ENCODE peak calls at places on chromosomes 5 and 9, in ten cellular contexts. N is spleen, Z is bronchial epithelial cell, X is GM12865, K is GM23338, V is gastrocnemius medialis, A is AG10803, I is astrocyte of the spinal cord, U is DND-41, Y is heart right ventricle. H is an unnamed sample.

GRCh38 chr5:78509884-78510769 is 138.4 kb downstream of the LHFPL2 start:
- DNase-seq in N (peak; percentile 94), Z (no peak), X (peak; percentile 70), K (peak; percentile 84), V (peak; percentile 43), A (no peak), I (no peak), U (peak; percentile 18), Y (peak; percentile 81), H (no peak)

GRCh38 chr5:92634883-92635282 is 946.1 kb downstream of the NR2F1-AS1 start:
- DNase-seq in N (no peak), Z (no peak), X (no peak), K (no peak), V (no peak), A (no peak), I (no peak), U (no peak), Y (no peak), H (no peak)

GRCh38 chr5:172133359-172134029 is 54.5 kb downstream of the STK10 start:
- DNase-seq in N (peak; percentile 84), Z (peak; percentile 99), X (no peak), K (no peak), V (no peak), A (peak; percentile 99), I (peak; percentile 84), U (no peak), Y (no peak), H (peak; percentile 97)

GRCh38 chr9:14515564-14516198 is 177.6 kb downstream of the ZDHHC21 start:
- DNase-seq in N (no peak), Z (no peak), X (no peak), K (peak; percentile 69), V (peak; percentile 62), A (no peak), I (peak; percentile 69), U (no peak), Y (no peak), H (no peak)

GRCh38 chr9:3960661-3961144 is 339.2 kb downstream of the GLIS3 start:
- DNase-seq in N (no peak), Z (peak; percentile 68), X (no peak), K (no peak), V (no peak), A (peak; percentile 73), I (peak; percentile 24), U (no peak), Y (no peak), H (no peak)

GRCh38 chr9:132873403-132873802 is 4.7 kb downstream of the AK8 start:
- DNase-seq in N (no peak), Z (no peak), X (peak; percentile 21), K (no peak), V (no peak), A (no peak), I (no peak), U (no peak), Y (no peak), H (no peak)

GRCh38 chr5:135578685-135579341 is at the start of gene CXCL14:
- DNase-seq in N (peak; percentile 69), Z (peak; percentile 85), X (no peak), K (peak; percentile 84), V (peak; percentile 45), A (peak; percentile 67), I (peak; percentile 68), U (no peak), Y (peak; percentile 30), H (no peak)

GRCh38 chr5:60489856-60490255 is 210.1 kb downstream of the DEPDC1B start:
- DNase-seq in N (no peak), Z (no peak), X (no peak), K (no peak), V (no peak), A (no peak), I (no peak), U (no peak), Y (no peak), H (no peak)

DNA sequence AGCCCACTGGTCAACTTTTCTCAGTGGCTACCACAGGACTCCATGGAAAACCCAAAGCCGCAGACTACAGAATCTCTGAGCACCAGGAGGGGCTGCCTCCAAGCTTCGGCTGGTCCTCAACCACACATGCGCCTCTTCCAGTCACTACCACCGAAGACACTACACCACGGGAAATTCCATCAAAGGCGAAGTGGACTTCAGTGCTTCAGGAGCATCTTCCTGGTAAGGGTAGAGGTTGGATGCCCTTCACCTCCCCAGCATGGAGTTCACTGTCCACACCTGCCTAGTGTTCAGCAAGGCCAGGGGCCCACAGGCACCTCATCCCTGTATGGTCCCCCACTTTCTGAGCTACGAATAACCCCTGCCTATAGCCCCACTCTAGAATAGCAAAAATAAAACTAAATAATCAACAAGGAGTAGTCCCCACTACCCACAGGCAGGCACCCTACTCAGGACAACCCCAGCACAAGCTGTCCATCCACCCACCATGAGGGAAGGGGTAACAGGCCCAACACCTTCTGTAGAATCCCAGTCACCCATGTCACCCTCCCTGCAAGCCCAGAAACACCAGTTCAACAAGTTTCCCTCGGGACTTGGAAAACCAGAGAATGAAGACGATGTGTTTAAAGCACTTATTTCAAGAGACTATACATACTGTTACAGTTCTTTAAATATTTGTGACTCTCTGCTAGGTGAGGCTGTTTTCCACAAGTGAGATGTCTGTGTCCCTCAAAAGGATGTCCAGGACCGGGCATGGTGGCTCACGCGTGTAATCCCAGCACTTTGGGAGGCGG is 2.6 kb downstream of the VDAC1 start:
- DNase-seq in N (peak; percentile 38), Z (no peak), X (no peak), K (no peak), V (no peak), A (no peak), I (no peak), U (no peak), Y (no peak), H (no peak)
- H3K4me3 ChIP-seq in N (no peak overlapping the region), Z (no peak overlapping the region), X (peak overlapping the region; percentile 96), K (peak overlapping the region; percentile 93), V (peak overlapping the region; percentile 81), A (no peak overlapping the region), I (no peak overlapping the region), U (peak overlapping the region; percentile 85), Y (peak overlapping the region; percentile 92), H (peak overlapping the region; percentile 18)

GRCh38 chr5:38670878-38671277 is 114.4 kb upstream of the LIFR start:
- DNase-seq in N (no peak), Z (peak; percentile 17), X (no peak), K (no peak), V (peak; percentile 53), A (peak; percentile 60), I (peak; percentile 61), U (no peak), Y (no peak), H (peak; percentile 71)

GRCh38 chr5:38670066-38670465 is 113.6 kb upstream of the LIFR start:
- DNase-seq in N (no peak), Z (no peak), X (no peak), K (no peak), V (no peak), A (no peak), I (no peak), U (no peak), Y (no peak), H (no peak)

GRCh38 chr5:38673671-38674071 is 117.2 kb upstream of the LIFR start:
- DNase-seq in N (no peak), Z (peak; percentile 86), X (peak; percentile 17), K (peak; percentile 61), V (no peak), A (no peak), I (no peak), U (no peak), Y (no peak), H (no peak)

GRCh38 chr5:38675443-38675842 is 119.0 kb upstream of the LIFR start:
- DNase-seq in N (no peak), Z (no peak), X (no peak), K (no peak), V (no peak), A (no peak), I (no peak), U (no peak), Y (no peak), H (no peak)

GRCh38 chr5:38672059-38672791 is 115.8 kb upstream of the LIFR start:
- DNase-seq in N (no peak), Z (peak; percentile 72), X (no peak), K (no peak), V (no peak), A (peak; percentile 22), I (peak; percentile 85), U (no peak), Y (no peak), H (peak; percentile 77)
- TF ChIP-seq CTCF in N (no peak), Z (no peak), X (no peak), K (no peak), V (no peak), A (no peak), I (no peak), U (no peak), Y (no peak), H (no peak)

GRCh38 chr9:107975426-107976010 is 485.9 kb upstream of the KLF4 start:
- DNase-seq in N (no peak), Z (no peak), X (no peak), K (no peak), V (no peak), A (peak; percentile 17), I (no peak), U (no peak), Y (no peak), H (no peak)

GRCh38 chr9:107969141-107969540 is 479.6 kb upstream of the KLF4 start:
- DNase-seq in N (no peak), Z (no peak), X (no peak), K (no peak), V (no peak), A (no peak), I (no peak), U (no peak), Y (no peak), H (no peak)

GRCh38 chr9:107973451-107973850 is 483.9 kb upstream of the KLF4 start:
- DNase-seq in N (no peak), Z (peak; percentile 14), X (no peak), K (no peak), V (no peak), A (no peak), I (no peak), U (no peak), Y (no peak), H (no peak)

GRCh38 chr9:107971241-107971640 is 481.7 kb upstream of the KLF4 start:
- DNase-seq in N (no peak), Z (peak; percentile 54), X (no peak), K (no peak), V (no peak), A (no peak), I (no peak), U (no peak), Y (no peak), H (no peak)

DNA sequence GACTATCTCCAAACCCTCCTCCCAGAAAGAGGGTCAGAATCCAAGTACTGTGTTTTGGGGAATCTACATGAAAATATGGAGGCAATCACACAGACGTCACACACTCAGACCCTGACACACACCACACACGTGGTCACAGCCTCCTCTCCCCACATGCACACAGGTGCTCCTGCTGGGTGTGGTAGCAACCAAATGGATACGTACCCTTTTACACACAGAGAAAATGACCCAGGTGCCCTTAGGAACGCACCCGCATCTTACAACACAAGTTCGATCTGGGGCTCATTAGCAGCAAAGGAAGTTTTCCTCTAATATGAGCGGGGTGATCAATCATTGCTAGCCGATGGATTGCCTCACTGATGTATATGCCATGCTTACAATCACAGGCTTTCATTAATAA is 480.2 kb upstream of the KLF4 start:
- DNase-seq in N (no peak), Z (no peak), X (no peak), K (no peak), V (no peak), A (no peak), I (no peak), U (no peak), Y (no peak), H (no peak)
- H3K4me3 ChIP-seq in N (no peak overlapping the region), Z (no peak overlapping the region), X (no peak overlapping the region), K (no peak overlapping the region), V (no peak overlapping the region), A (no peak overlapping the region), I (no peak overlapping the region), U (no peak overlapping the region), Y (no peak overlapping the region), H (no peak overlapping the region)

GRCh38 chr9:88874391-88874790 is 116.9 kb upstream of the S1PR3 start:
- DNase-seq in N (no peak), Z (peak; percentile 46), X (no peak), K (no peak), V (no peak), A (no peak), I (peak; percentile 17), U (no peak), Y (no peak), H (no peak)
- TF ChIP-seq CTCF in N (no peak), Z (peak; percentile 46), X (peak; percentile 15), K (no peak), V (no peak), A (peak; percentile 14), I (peak; percentile 29), U (no peak), Y (peak; percentile 48), H (no peak)